ENCODE peak calls at places on chromosomes 5 and 9, in six cellular contexts. P is gastrocnemius medialis; R is RWPE2; N is kidney; K is CD8-positive, alpha-beta memory T cell; T is PC-3. O is an unnamed sample. For H3K9me3, the result is how much of the 10 kb centered on the place peaks cover.

GRCh38 chr9:81720450-81721086 is 31.2 kb upstream of the TLE1 start:
- DNase-seq in P (no peak), R (no peak), N (no peak), K (no peak), T (peak), O (no peak)

GRCh38 chr9:98851730-98852462 is 44.4 kb downstream of the GALNT12 start:
- DNase-seq in P (no peak), R (no peak), N (no peak), K (no peak), T (peak), O (no peak)

GRCh38 chr9:138078846-138079245 is 201.3 kb downstream of the CACNA1B start:
- DNase-seq in P (no peak), R (no peak), N (peak), K (no peak), T (no peak), O (no peak)

GRCh38 chr5:73116506-73116905 is 3.9 kb upstream of the TMEM171 start:
- DNase-seq in P (no peak), R (no peak), N (no peak), K (no peak), T (no peak), O (no peak)

GRCh38 chr9:74948897-74949296 is 3.8 kb downstream of the C9orf40 start:
- DNase-seq in P (no peak), R (no peak), N (no peak), K (no peak), T (no peak), O (no peak)

GRCh38 chr5:138169124-138169523 is 9.3 kb downstream of the BRD8 start:
- DNase-seq in P (no peak), R (no peak), N (no peak), K (no peak), T (no peak), O (no peak)

GRCh38 chr9:125970340-125970739 is 223.2 kb downstream of the PBX3 start:
- DNase-seq in P (no peak), R (no peak), N (no peak), K (no peak), T (no peak), O (no peak)

GRCh38 chr9:123599781-123600180 is 243.8 kb downstream of the CRB2 start:
- DNase-seq in P (no peak), R (no peak), N (no peak), K (no peak), T (no peak), O (no peak)

GRCh38 chr9:133706651-133707050 is 31.5 kb downstream of the SARDH start:
- DNase-seq in P (no peak), R (no peak), N (peak), K (no peak), T (no peak), O (peak)

GRCh38 chr5:965604-966344 is 42.8 kb upstream of the NKD2 start:
- DNase-seq in P (no peak), R (peak), N (no peak), K (no peak), T (no peak), O (peak)

GRCh38 chr9:95509851-95510529 is 6.8 kb downstream of the PTCH1 start:
- DNase-seq in P (no peak), R (no peak), N (peak), K (no peak), T (no peak), O (no peak)

GRCh38 chr5:59483971-59484472 is 409.5 kb downstream of the PDE4D start:
- DNase-seq in P (no peak), R (no peak), N (no peak), K (no peak), T (no peak), O (no peak)

GRCh38 chr9:113957778-113958430 is 81.8 kb downstream of the ZNF618 start:
- DNase-seq in P (no peak), R (no peak), N (no peak), K (no peak), T (peak), O (no peak)

GRCh38 chr9:131098391-131099087 is 2.2 kb downstream of the AIF1L start:
- DNase-seq in P (no peak), R (no peak), N (peak), K (no peak), T (no peak), O (no peak)

GRCh38 chr9:136981588-136982231 is 1.1 kb upstream of the LCNL1 start:
- DNase-seq in P (no peak), R (no peak), N (peak), K (no peak), T (no peak), O (no peak)

GRCh38 chr5:14737309-14737708 is 72.8 kb downstream of the OTULIN start:
- DNase-seq in P (peak), R (no peak), N (no peak), K (no peak), T (no peak), O (no peak)

GRCh38 chr9:98488578-98489312 is 220.0 kb downstream of the GABBR2 start:
- DNase-seq in P (no peak), R (no peak), N (no peak), K (no peak), T (peak), O (no peak)

GRCh38 chr9:136808075-136808780 is 480 bp downstream of the RABL6 start:
- DNase-seq in P (no peak), R (peak), N (peak), K (no peak), T (no peak), O (peak)

GRCh38 chr9:16431666-16432065 is 438.8 kb downstream of the BNC2 start:
- DNase-seq in P (no peak), R (no peak), N (no peak), K (no peak), T (no peak), O (no peak)

GRCh38 chr9:114034663-114035062 is 43.4 kb downstream of the AMBP start:
- DNase-seq in P (no peak), R (no peak), N (no peak), K (no peak), T (no peak), O (peak)

GRCh38 chr9:132794730-132795380 is 83.2 kb downstream of the AK8 start:
- DNase-seq in P (no peak), R (no peak), N (no peak), K (no peak), T (peak), O (no peak)

GRCh38 chr9:114552716-114553115 is 34.9 kb upstream of the ATP6V1G1 start:
- DNase-seq in P (no peak), R (no peak), N (no peak), K (no peak), T (peak), O (no peak)

GRCh38 chr5:3349704-3350565 is 245.7 kb upstream of the IRX1 start:
- DNase-seq in P (no peak), R (peak), N (no peak), K (no peak), T (no peak), O (peak)

GRCh38 chr5:3351581-3352442 is 243.8 kb upstream of the IRX1 start:
- DNase-seq in P (no peak), R (peak), N (no peak), K (no peak), T (no peak), O (peak)

GRCh38 chr5:3348576-3349535 is 246.8 kb upstream of the IRX1 start:
- DNase-seq in P (no peak), R (peak), N (peak), K (no peak), T (no peak), O (peak)

GRCh38 chr5:3352711-3353110 is 242.9 kb upstream of the IRX1 start:
- DNase-seq in P (no peak), R (peak), N (no peak), K (no peak), T (no peak), O (peak)

GRCh38 chr5:3350781-3351180 is 244.9 kb upstream of the IRX1 start:
- DNase-seq in P (no peak), R (peak), N (no peak), K (no peak), T (no peak), O (peak)
- H3K9me3 ChIP-seq in P (under half), R (under half), N (under half), K (under half), T (under half), O (under half)

GRCh38 chr9:135224286-135224871 is 136.9 kb downstream of the OLFM1 start:
- DNase-seq in P (no peak), R (peak), N (peak), K (no peak), T (no peak), O (peak)

GRCh38 chr9:135223831-135224230 is 136.4 kb downstream of the OLFM1 start:
- DNase-seq in P (no peak), R (peak), N (peak), K (no peak), T (no peak), O (no peak)

GRCh38 chr9:135226369-135227050 is 139.0 kb downstream of the OLFM1 start:
- DNase-seq in P (no peak), R (peak), N (peak), K (no peak), T (no peak), O (peak)

GRCh38 chr9:135225619-135226228 is 138.3 kb downstream of the OLFM1 start:
- DNase-seq in P (no peak), R (peak), N (peak), K (no peak), T (no peak), O (peak)

GRCh38 chr9:135224921-135225541 is 137.6 kb downstream of the OLFM1 start:
- DNase-seq in P (no peak), R (peak), N (peak), K (no peak), T (no peak), O (peak)
- H3K9me3 ChIP-seq in P (under half), R (under half), N (under half), K (under half), T (under half), O (under half)

GRCh38 chr5:133663380-133664054 is 51.2 kb upstream of the FSTL4 start:
- DNase-seq in P (no peak), R (no peak), N (no peak), K (no peak), T (no peak), O (no peak)

GRCh38 chr5:133668458-133668857 is 56.1 kb upstream of the FSTL4 start:
- DNase-seq in P (no peak), R (no peak), N (no peak), K (no peak), T (no peak), O (no peak)

GRCh38 chr5:133667217-133667616 is 54.9 kb upstream of the FSTL4 start:
- DNase-seq in P (no peak), R (no peak), N (no peak), K (no peak), T (no peak), O (no peak)

GRCh38 chr5:133664422-133664821 is 52.1 kb upstream of the FSTL4 start:
- DNase-seq in P (no peak), R (peak), N (no peak), K (no peak), T (peak), O (no peak)

DNA sequence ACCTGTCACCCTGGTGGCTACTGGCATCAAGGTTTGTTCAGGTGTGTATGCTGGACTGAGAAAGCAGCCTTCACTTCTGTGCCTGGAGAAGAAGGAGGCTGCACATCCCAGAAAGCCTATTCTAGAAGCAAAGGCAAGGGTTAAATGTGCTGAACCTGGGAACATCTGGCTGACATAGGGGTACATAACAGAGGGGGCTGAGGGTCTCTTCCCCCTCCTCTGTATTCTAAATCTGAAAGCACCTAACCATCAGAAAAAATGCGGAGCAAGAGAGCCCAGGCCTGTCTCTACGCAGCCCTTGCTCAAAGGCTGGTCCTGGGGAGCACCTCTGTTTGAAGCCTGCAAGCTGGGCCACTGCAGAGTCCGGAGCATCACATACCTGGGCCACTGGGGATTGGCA is 53.2 kb upstream of the FSTL4 start:
- DNase-seq in P (no peak), R (no peak), N (no peak), K (no peak), T (no peak), O (no peak)
- H3K9me3 ChIP-seq in P (under half), R (under half), N (under half), K (under half), T (under half), O (under half)

DNA sequence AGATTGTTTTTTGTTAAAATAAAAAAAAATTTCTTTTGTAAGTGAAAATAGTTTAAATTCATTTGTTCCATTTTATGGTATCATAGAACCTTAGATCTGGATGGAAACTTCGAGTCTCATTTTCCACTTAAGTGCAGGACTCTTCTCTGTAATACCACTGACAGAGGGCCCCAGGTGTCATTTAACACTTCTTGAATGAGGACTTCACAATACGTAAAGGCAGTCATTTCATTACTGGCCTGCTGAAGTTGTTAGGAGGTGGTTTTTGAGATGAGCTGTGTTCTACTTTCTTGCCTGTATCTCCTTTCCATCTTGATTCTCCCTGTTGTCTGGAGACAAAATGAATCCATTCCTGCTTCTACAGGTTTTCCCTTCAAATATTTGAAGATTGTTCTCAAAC is 455.3 kb downstream of the DMRT2 start:
- DNase-seq in P (no peak), R (no peak), N (no peak), K (no peak), T (no peak), O (no peak)
- H3K9me3 ChIP-seq in P (under half), R (under half), N (under half), K (under half), T (under half), O (under half)

DNA sequence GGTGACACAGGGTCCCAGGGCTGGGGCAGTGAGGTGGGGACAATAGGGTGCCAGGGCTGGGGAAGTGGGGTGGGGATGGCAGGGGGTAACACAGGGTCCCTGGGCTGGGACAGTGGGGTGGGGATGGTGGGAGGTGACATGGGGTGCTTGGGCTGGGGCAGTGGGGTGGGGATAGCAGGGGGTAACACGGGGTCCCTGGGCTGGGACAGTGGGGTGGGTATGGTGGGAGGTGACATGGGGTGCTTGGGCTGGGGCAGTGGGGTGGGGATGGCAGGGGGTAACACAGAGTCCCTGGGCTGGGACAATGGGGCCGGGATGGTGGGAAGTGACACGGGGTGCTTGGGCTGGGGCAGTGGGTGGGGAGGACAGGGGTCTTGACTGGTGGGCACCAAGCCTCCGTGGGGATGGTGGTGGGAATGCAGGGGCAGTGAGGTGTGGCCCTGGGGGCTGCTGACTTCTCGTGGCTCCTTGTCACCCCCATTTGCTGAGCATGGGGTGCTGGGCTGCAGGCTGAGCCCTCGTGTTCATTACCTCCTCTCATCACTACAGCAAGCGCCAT is 41.7 kb downstream of the OLFM1 start:
- DNase-seq in P (no peak), R (no peak), N (no peak), K (no peak), T (no peak), O (no peak)
- H3K9me3 ChIP-seq in P (under half), R (under half), N (under half), K (under half), T (under half), O (under half)

O was measured in spleen.